ENCODE peak calls at places on chromosome 21, in six cellular contexts. T is OCI-LY7, B is AG09309, M is stomach, C is body of pancreas, V is lower leg skin. R is an unnamed sample.
A peak's percentile ranks its signal among the peaks of the same experiment; 100 is the strongest.

GRCh38 chr21:41927727-41928409 is 25.9 kb downstream of the C2CD2 start:
- DNase-seq in T (peak; percentile 63), B (no peak), M (no peak), C (no peak), V (no peak), R (no peak)

GRCh38 chr21:37749132-37749531 is 167.1 kb downstream of the KCNJ6 start:
- DNase-seq in T (no peak), B (no peak), M (no peak), C (no peak), V (no peak), R (no peak)

GRCh38 chr21:25550352-25550751 is 56.9 kb downstream of the MRPL39 start:
- DNase-seq in T (no peak), B (no peak), M (no peak), C (no peak), V (no peak), R (no peak)

GRCh38 chr21:17829472-17829871 is 10.3 kb upstream of the C21orf91 start:
- DNase-seq in T (no peak), B (peak; percentile 32), M (no peak), C (no peak), V (no peak), R (no peak)

GRCh38 chr21:34698270-34699015 is 29.6 kb downstream of the CLIC6 start:
- DNase-seq in T (no peak), B (no peak), M (no peak), C (no peak), V (peak; percentile 54), R (no peak)

GRCh38 chr21:35703704-35704103 is 356.6 kb downstream of the SETD4 start:
- DNase-seq in T (no peak), B (no peak), M (no peak), C (no peak), V (no peak), R (no peak)

GRCh38 chr21:41570791-41571355 is 62.9 kb upstream of the TMPRSS2 start:
- DNase-seq in T (peak; percentile 27), B (no peak), M (no peak), C (no peak), V (peak; percentile 45), R (no peak)

GRCh38 chr21:36466061-36466511 is 13.8 kb downstream of the CLDN14 start:
- DNase-seq in T (no peak), B (no peak), M (no peak), C (no peak), V (no peak), R (no peak)

GRCh38 chr21:19541612-19542011 is 1138.0 kb upstream of the TMPRSS15 start:
- DNase-seq in T (no peak), B (no peak), M (no peak), C (peak; percentile 32), V (no peak), R (no peak)

GRCh38 chr21:30234643-30235042 is 18.7 kb upstream of the CLDN8 start:
- DNase-seq in T (no peak), B (no peak), M (no peak), C (no peak), V (no peak), R (no peak)

GRCh38 chr21:29953072-29953471 is 13.3 kb upstream of the GRIK1 start:
- DNase-seq in T (no peak), B (no peak), M (no peak), C (no peak), V (no peak), R (no peak)

GRCh38 chr21:29376556-29376955 is 77.8 kb downstream of the BACH1 start:
- DNase-seq in T (peak; percentile 69), B (no peak), M (peak; percentile 33), C (peak; percentile 71), V (no peak), R (no peak)

GRCh38 chr21:7951854-7952519 is 2569.4 kb upstream of the TPTE start:
- DNase-seq in T (no peak), B (no peak), M (no peak), C (no peak), V (no peak), R (no peak)
- TF ChIP-seq CTCF in T (no peak), B (no peak), M (no peak), C (no peak), V (no peak), R (no peak)

GRCh38 chr21:43646550-43647260 is 12.6 kb downstream of the HSF2BP start:
- DNase-seq in T (peak; percentile 86), B (peak; percentile 75), M (peak; percentile 94), C (peak; percentile 93), V (peak; percentile 98), R (peak; percentile 70)

GRCh38 chr21:43644609-43645008 is 14.7 kb downstream of the HSF2BP start:
- DNase-seq in T (no peak), B (peak; percentile 40), M (no peak), C (no peak), V (peak; percentile 84), R (no peak)

GRCh38 chr21:43643193-43643592 is 16.1 kb downstream of the HSF2BP start:
- DNase-seq in T (no peak), B (no peak), M (no peak), C (no peak), V (no peak), R (no peak)

GRCh38 chr21:43645987-43646386 is 13.3 kb downstream of the HSF2BP start:
- DNase-seq in T (no peak), B (no peak), M (no peak), C (no peak), V (peak; percentile 45), R (no peak)

GRCh38 chr21:43645414-43645891 is 13.8 kb downstream of the HSF2BP start:
- DNase-seq in T (peak; percentile 56), B (peak; percentile 55), M (peak; percentile 57), C (peak; percentile 31), V (peak; percentile 87), R (no peak)
- H3K4me3 ChIP-seq in T (peak overlapping the region; percentile 8), B (no peak overlapping the region), M (no peak overlapping the region), C (no peak overlapping the region), V (no peak overlapping the region), R (no peak overlapping the region)

DNA sequence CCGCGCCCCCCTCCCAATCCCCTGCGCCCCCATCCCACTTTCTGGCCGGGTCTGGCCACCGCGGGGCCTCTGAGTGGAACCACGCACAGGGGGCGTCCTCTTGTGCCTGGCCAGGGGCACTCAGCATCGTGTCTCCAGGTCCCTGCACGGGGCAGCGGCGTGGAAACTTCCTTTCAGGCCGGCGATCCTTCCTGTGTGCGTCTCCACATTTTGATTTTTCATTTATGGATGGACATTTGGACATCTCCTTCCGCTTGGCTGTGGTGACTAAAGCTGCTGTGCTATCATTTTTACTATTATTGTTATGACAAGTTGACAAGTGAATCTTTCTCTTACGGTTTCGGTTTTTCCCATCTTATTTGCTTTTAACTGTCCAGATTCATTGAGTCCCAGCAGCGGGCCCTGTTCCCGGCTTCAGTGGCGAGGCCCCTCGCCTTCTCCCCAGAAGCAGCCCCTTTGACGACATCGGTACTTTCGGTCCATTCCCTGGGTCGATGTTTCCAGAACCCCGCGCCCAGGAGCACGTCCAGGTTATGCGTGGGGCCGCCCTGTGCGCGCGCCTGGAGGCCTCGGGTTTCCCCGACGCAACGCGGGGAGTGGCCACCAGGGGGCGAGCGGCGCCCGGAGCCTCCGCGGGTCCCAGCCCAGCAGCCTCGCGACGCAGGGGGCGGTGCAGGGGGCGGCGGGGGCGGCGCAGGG is 12.4 kb upstream of the SLC19A1 start:
- DNase-seq in T (peak; percentile 72), B (no peak), M (peak; percentile 86), C (peak; percentile 84), V (peak; percentile 96), R (no peak)
- TF ChIP-seq CTCF in T (peak; percentile 70), B (peak; percentile 67), M (peak; percentile 75), C (peak; percentile 89), V (no peak), R (peak; percentile 88)

GRCh38 chr21:45741691-45742090 is 98.2 kb downstream of the PCBP3 start:
- DNase-seq in T (no peak), B (no peak), M (no peak), C (no peak), V (no peak), R (no peak)

GRCh38 chr21:45747802-45748445 is 104.4 kb downstream of the PCBP3 start:
- DNase-seq in T (no peak), B (peak; percentile 16), M (no peak), C (no peak), V (peak; percentile 80), R (no peak)

GRCh38 chr21:45747233-45747766 is 103.8 kb downstream of the PCBP3 start:
- DNase-seq in T (no peak), B (no peak), M (no peak), C (no peak), V (no peak), R (no peak)

GRCh38 chr21:45748593-45748992 is 105.1 kb downstream of the PCBP3 start:
- DNase-seq in T (no peak), B (no peak), M (no peak), C (no peak), V (peak; percentile 82), R (peak; percentile 42)

DNA sequence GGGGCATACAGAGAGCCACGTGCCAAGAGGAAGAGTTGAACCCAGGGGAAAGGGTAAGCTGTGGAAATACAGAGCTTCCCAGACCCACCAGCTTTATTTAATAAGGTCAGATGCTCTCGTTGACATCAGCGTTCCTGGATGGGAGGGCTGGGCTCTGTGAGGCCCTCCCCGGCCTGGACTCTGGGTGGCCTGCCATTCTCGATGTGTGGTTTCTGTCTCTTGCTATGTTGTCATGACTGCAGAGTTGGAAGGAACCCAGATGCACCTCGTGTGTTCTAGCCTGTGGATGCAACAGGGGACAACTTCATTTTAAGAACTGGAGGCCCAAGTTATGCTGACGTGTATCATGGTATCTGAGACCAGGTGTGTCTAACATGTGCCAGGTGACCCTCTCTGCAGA is 101.7 kb downstream of the PCBP3 start:
- DNase-seq in T (no peak), B (no peak), M (no peak), C (no peak), V (no peak), R (no peak)
- H3K4me3 ChIP-seq in T (no peak overlapping the region), B (no peak overlapping the region), M (no peak overlapping the region), C (no peak overlapping the region), V (no peak overlapping the region), R (no peak overlapping the region)

DNA sequence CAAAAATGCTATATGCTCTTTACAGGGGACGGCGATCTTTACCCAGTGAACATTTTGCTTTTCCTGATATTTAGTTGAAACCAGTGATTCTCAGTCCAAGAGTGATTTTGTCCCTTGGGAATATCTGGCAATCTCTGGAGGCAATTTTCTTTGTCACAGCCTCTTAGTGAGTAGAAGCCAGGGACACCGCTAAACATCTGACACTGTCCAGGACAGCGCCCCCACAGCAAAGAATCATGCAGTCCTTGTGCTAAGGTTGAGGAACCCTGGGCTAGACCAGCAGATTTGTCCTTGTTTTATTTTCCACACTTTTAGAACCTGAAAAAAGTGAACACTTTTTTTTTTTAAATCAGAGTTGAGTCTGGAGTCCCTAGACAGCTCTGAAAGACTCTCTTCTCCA is 13.1 kb downstream of the EVA1C start:
- DNase-seq in T (no peak), B (no peak), M (no peak), C (no peak), V (no peak), R (no peak)
- TF ChIP-seq CTCF in T (peak; percentile 23), B (no peak), M (no peak), C (no peak), V (no peak), R (no peak)

R was measured in LNCaP clone FGC.